ENCODE peak calls at places on chromosomes 13 and 19, in nine cellular contexts. W, R, Q, K, M, B, Y, I and L are unnamed samples.

GRCh38 chr19:49157445-49158224 is at the start of gene TRPM4:
- DNase-seq in B (peak), W (peak), I (peak), R (peak), K (peak), Q (peak), M (no peak), Y (peak), L (peak)

GRCh38 chr19:610801-611505 is 21.3 kb downstream of the HCN2 start:
- DNase-seq in I (no peak), Y (peak), M (no peak), K (peak), Q (peak), W (peak), B (no peak), R (peak), L (no peak)

GRCh38 chr19:19575411-19575810 is 37.3 kb downstream of the CILP2 start:
- DNase-seq in B (no peak), K (no peak), I (no peak), Q (no peak), M (no peak), W (no peak), R (no peak), Y (no peak), L (no peak)

GRCh38 chr19:51031220-51031879 is 3.5 kb downstream of the KLK12 start:
- DNase-seq in R (no peak), K (no peak), M (no peak), W (no peak), Y (no peak), I (no peak), B (no peak), Q (no peak), L (no peak)

GRCh38 chr19:18464646-18465045 is 26.7 kb upstream of the ISYNA1 start:
- DNase-seq in B (no peak), I (peak), R (peak), Q (peak), Y (peak), K (peak), W (peak), M (peak), L (no peak)

GRCh38 chr13:92589955-92590354 is 636.7 kb upstream of the GPC6 start:
- DNase-seq in Q (no peak), Y (no peak), W (no peak), I (no peak), R (no peak), M (no peak), B (no peak), K (no peak), L (no peak)

GRCh38 chr13:111049791-111050538 is 65.1 kb upstream of the ARHGEF7 start:
- DNase-seq in B (no peak), Q (peak), I (peak), R (peak), K (no peak), Y (no peak), W (no peak), M (peak), L (no peak)

GRCh38 chr19:18421371-18421959 is 2.3 kb downstream of the SSBP4 start:
- DNase-seq in K (no peak), Q (no peak), R (no peak), B (no peak), Y (no peak), M (no peak), W (no peak), I (no peak), L (no peak)

GRCh38 chr19:46717034-46717715 is at the start of gene PRKD2:
- DNase-seq in K (peak), W (peak), B (peak), Y (peak), Q (peak), I (peak), R (peak), M (peak), L (peak)

GRCh38 chr13:33016414-33017409 is at the start of gene KL:
- DNase-seq in I (no peak), R (no peak), Q (peak), K (no peak), W (no peak), Y (peak), M (no peak), B (no peak), L (no peak)

GRCh38 chr19:12733369-12733896 is 1.1 kb downstream of the TRIR start:
- DNase-seq in I (peak), Q (peak), K (no peak), R (peak), M (peak), B (peak), Y (peak), W (peak), L (peak)

GRCh38 chr13:76383671-76384461 is 502.3 kb downstream of the KCTD12 start:
- DNase-seq in W (peak), R (peak), M (peak), I (peak), Y (peak), K (peak), Q (peak), B (no peak), L (peak)

GRCh38 chr19:41319500-41320184 is 9.7 kb downstream of the CCDC97 start:
- DNase-seq in M (no peak), Y (no peak), K (no peak), Q (no peak), R (no peak), B (no peak), I (no peak), W (no peak), L (no peak)

GRCh38 chr13:52949744-52950143 is 78.9 kb upstream of the OLFM4 start:
- DNase-seq in R (no peak), K (no peak), B (no peak), W (no peak), Q (no peak), M (no peak), I (no peak), Y (no peak), L (no peak)

GRCh38 chr13:30763786-30764440 is 28.6 kb downstream of the ALOX5AP start:
- DNase-seq in K (no peak), B (no peak), R (peak), W (peak), Q (peak), Y (peak), M (peak), I (no peak), L (no peak)

GRCh38 chr19:43481701-43482100 is 16.3 kb upstream of the LYPD3 start:
- DNase-seq in K (no peak), Y (no peak), R (no peak), W (no peak), Q (no peak), M (no peak), I (no peak), B (no peak), L (no peak)

GRCh38 chr19:4993683-4994082 is 24.8 kb downstream of the KDM4B start:
- DNase-seq in R (no peak), W (no peak), I (no peak), B (no peak), Q (no peak), K (no peak), M (no peak), Y (no peak), L (no peak)

GRCh38 chr13:47033216-47033615 is 136.4 kb upstream of the HTR2A start:
- DNase-seq in K (no peak), Q (peak), W (peak), R (peak), M (peak), B (no peak), Y (peak), I (no peak), L (no peak)

GRCh38 chr19:48696353-48697010 is 711 bp downstream of the FUT2 start:
- DNase-seq in I (peak), K (no peak), Q (peak), M (no peak), W (no peak), R (no peak), Y (no peak), B (no peak), L (no peak)

GRCh38 chr13:101529419-101529818 is 76.9 kb downstream of the ITGBL1 start:
- DNase-seq in R (peak), M (peak), K (no peak), I (no peak), Q (peak), B (no peak), Y (peak), W (peak), L (no peak)

GRCh38 chr19:4660993-4661392 is 9.1 kb downstream of the MYDGF start:
- DNase-seq in R (peak), M (no peak), Y (no peak), Q (no peak), B (no peak), K (no peak), I (no peak), W (peak), L (no peak)

GRCh38 chr13:30234763-30235162 is 72.6 kb downstream of the KATNAL1 start:
- DNase-seq in B (no peak), I (no peak), Q (no peak), K (no peak), W (no peak), M (peak), R (peak), Y (peak), L (no peak)

GRCh38 chr13:99812611-99813010 is 159.0 kb downstream of the ZIC5 start:
- DNase-seq in W (peak), Q (peak), R (peak), K (peak), Y (peak), M (peak), B (no peak), I (no peak), L (no peak)

GRCh38 chr19:50492303-50493052 is 15.8 kb upstream of the GARIN5A start:
- DNase-seq in R (no peak), M (no peak), Q (peak), Y (no peak), W (no peak), B (no peak), I (peak), K (no peak), L (no peak)

GRCh38 chr19:16650821-16651220 is 9.1 kb downstream of the SMIM7 start:
- DNase-seq in I (no peak), B (no peak), W (no peak), K (no peak), Q (no peak), M (no peak), Y (no peak), R (no peak), L (no peak)

GRCh38 chr13:112850273-112850672 is 118.7 kb upstream of the MCF2L start:
- DNase-seq in Q (no peak), W (no peak), K (no peak), R (no peak), Y (peak), B (no peak), M (no peak), I (no peak), L (no peak)

GRCh38 chr13:40016953-40017660 is 361.6 kb downstream of the COG6 start:
- DNase-seq in K (no peak), Q (no peak), B (no peak), I (no peak), R (no peak), W (no peak), Y (no peak), M (no peak), L (no peak)

GRCh38 chr13:109243311-109243951 is 543.0 kb downstream of the IRS2 start:
- DNase-seq in I (peak), B (no peak), Y (peak), Q (peak), W (peak), R (peak), M (peak), K (no peak), L (peak)

GRCh38 chr13:79765331-79765730 is 284.4 kb downstream of the NDFIP2 start:
- DNase-seq in K (no peak), R (no peak), I (no peak), Y (no peak), W (no peak), B (no peak), M (no peak), Q (no peak), L (no peak)

GRCh38 chr19:28288850-28289249 is 924.1 kb downstream of the UQCRFS1 start:
- DNase-seq in M (no peak), K (no peak), Y (peak), I (no peak), W (no peak), Q (no peak), R (no peak), B (no peak), L (no peak)

GRCh38 chr19:40266111-40266510 is 19.0 kb downstream of the AKT2 start:
- DNase-seq in K (no peak), W (no peak), Q (no peak), B (no peak), Y (no peak), R (no peak), M (no peak), I (no peak), L (no peak)

GRCh38 chr19:10214784-10215183 is 16.3 kb downstream of the S1PR2 start:
- DNase-seq in W (peak), M (no peak), Q (peak), K (no peak), I (no peak), Y (peak), B (no peak), R (peak), L (no peak)

GRCh38 chr19:6564393-6564792 is 26.6 kb downstream of the CD70 start:
- DNase-seq in W (no peak), R (peak), Y (peak), B (no peak), M (peak), K (no peak), I (no peak), Q (peak), L (no peak)

GRCh38 chr19:51565583-51565982 is 5.5 kb upstream of the ZNF175 start:
- DNase-seq in M (no peak), W (no peak), Y (no peak), I (no peak), K (no peak), R (no peak), B (no peak), Q (no peak), L (no peak)

GRCh38 chr19:39971380-39971841 is 446 bp downstream of the PSMC4 start:
- DNase-seq in W (no peak), I (no peak), Q (peak), K (no peak), R (no peak), B (no peak), M (peak), Y (no peak), L (no peak)

GRCh38 chr13:50742353-50742752 is 101.1 kb downstream of the DLEU7 start:
- DNase-seq in Y (no peak), W (no peak), Q (no peak), R (no peak), M (no peak), K (no peak), I (no peak), B (no peak), L (no peak)

GRCh38 chr19:41356984-41357739 is 3.4 kb upstream of the TGFB1 start:
- DNase-seq in Q (no peak), K (no peak), R (no peak), W (no peak), Y (no peak), M (no peak), I (no peak), B (no peak), L (no peak)